ENCODE peak calls at places on chromosomes 5 and 9, in six cellular contexts. B, J, G, X, H and D are unnamed samples. For H3K4me1, the result is how much of the 10 kb centered on the place peaks cover.

GRCh38 chr5:110478899-110479298 is 247.6 kb downstream of the TMEM232 start:
- DNase-seq in B (no peak), J (no peak), G (peak), X (no peak), H (no peak), D (no peak)

GRCh38 chr9:109779711-109780452 is at the start of gene PALM2AKAP2:
- DNase-seq in B (peak), J (no peak), G (peak), X (no peak), H (no peak), D (peak)

GRCh38 chr5:141875795-141876627 is 2.2 kb downstream of the PCDH1 start:
- DNase-seq in B (peak), J (no peak), G (no peak), X (no peak), H (peak), D (peak)

GRCh38 chr5:88722546-88722945 is 160.4 kb downstream of the MEF2C start:
- DNase-seq in B (no peak), J (no peak), G (no peak), X (no peak), H (no peak), D (no peak)

GRCh38 chr5:37549411-37549810 is 170.3 kb downstream of the WDR70 start:
- DNase-seq in B (no peak), J (no peak), G (no peak), X (no peak), H (no peak), D (no peak)

GRCh38 chr9:136438548-136438908 is 1.1 kb downstream of the INPP5E start:
- DNase-seq in B (no peak), J (no peak), G (peak), X (no peak), H (no peak), D (peak)

GRCh38 chr5:73322453-73323076 is 126.0 kb downstream of the FOXD1 start:
- DNase-seq in B (no peak), J (no peak), G (no peak), X (no peak), H (no peak), D (no peak)

GRCh38 chr9:137672907-137673791 is 54.3 kb downstream of the EHMT1 start:
- DNase-seq in B (no peak), J (peak), G (peak), X (peak), H (peak), D (peak)

GRCh38 chr5:34031117-34031516 is 11.9 kb downstream of the C1QTNF3 start:
- DNase-seq in B (no peak), J (no peak), G (no peak), X (no peak), H (no peak), D (no peak)

GRCh38 chr5:98397081-98397480 is 376.4 kb upstream of the RGMB start:
- DNase-seq in B (no peak), J (no peak), G (peak), X (no peak), H (no peak), D (no peak)

GRCh38 chr9:128214571-128215490 is 11.7 kb downstream of the DNM1 start:
- DNase-seq in B (no peak), J (no peak), G (no peak), X (no peak), H (no peak), D (no peak)

GRCh38 chr9:136997830-136998234 is 1.5 kb upstream of the CLIC3 start:
- DNase-seq in B (no peak), J (no peak), G (no peak), X (no peak), H (no peak), D (no peak)

GRCh38 chr5:133147815-133148634 is 96.2 kb downstream of the HSPA4 start:
- DNase-seq in B (no peak), J (no peak), G (no peak), X (no peak), H (no peak), D (no peak)

GRCh38 chr5:9932770-9933169 is 302.6 kb upstream of the TAS2R1 start:
- DNase-seq in B (no peak), J (no peak), G (peak), X (no peak), H (no peak), D (no peak)

GRCh38 chr9:91120200-91120599 is 241.5 kb downstream of the AUH start:
- DNase-seq in B (no peak), J (no peak), G (no peak), X (no peak), H (no peak), D (no peak)

GRCh38 chr5:11619339-11620028 is 284.8 kb downstream of the CTNND2 start:
- DNase-seq in B (no peak), J (peak), G (no peak), X (no peak), H (no peak), D (no peak)

GRCh38 chr5:964821-965220 is 43.8 kb upstream of the NKD2 start:
- DNase-seq in B (no peak), J (no peak), G (no peak), X (no peak), H (no peak), D (no peak)

GRCh38 chr9:77838986-77839385 is 190.9 kb upstream of the GNA14 start:
- DNase-seq in B (no peak), J (no peak), G (no peak), X (no peak), H (no peak), D (no peak)

GRCh38 chr5:4036861-4037260 is 441.2 kb downstream of the IRX1 start:
- DNase-seq in B (no peak), J (no peak), G (no peak), X (no peak), H (no peak), D (no peak)

GRCh38 chr5:81639556-81639955 is 111.3 kb downstream of the SSBP2 start:
- DNase-seq in B (no peak), J (no peak), G (peak), X (no peak), H (no peak), D (no peak)

GRCh38 chr5:126912607-126913006 is 117.8 kb downstream of the MARCHF3 start:
- DNase-seq in B (no peak), J (no peak), G (peak), X (no peak), H (no peak), D (no peak)

GRCh38 chr9:92771309-92771708 is 6.7 kb upstream of the BICD2 start:
- DNase-seq in B (no peak), J (no peak), G (no peak), X (no peak), H (no peak), D (no peak)
- H3K4me1 ChIP-seq in B (under half), J (under half), G (under half), X (under half), H (under half), D (under half)

GRCh38 chr9:97633859-97634485 is 351 bp downstream of the NCBP1 start:
- DNase-seq in B (no peak), J (peak), G (peak), X (no peak), H (no peak), D (no peak)

GRCh38 chr9:97636903-97637302 is 3.3 kb downstream of the NCBP1 start:
- DNase-seq in B (no peak), J (no peak), G (no peak), X (no peak), H (no peak), D (no peak)

GRCh38 chr9:97635026-97635425 is 1.4 kb downstream of the NCBP1 start:
- DNase-seq in B (no peak), J (no peak), G (no peak), X (no peak), H (no peak), D (no peak)

GRCh38 chr9:97632406-97632991 is 669 bp downstream of the TSTD2 start:
- DNase-seq in B (peak), J (no peak), G (peak), X (no peak), H (peak), D (no peak)

GRCh38 chr9:97632992-97633858 is at the start of the genes NCBP1 and TSTD2:
- DNase-seq in B (peak), J (peak), G (peak), X (peak), H (peak), D (peak)
- TF ChIP-seq POLR2A in B (peak), J (peak), G (peak), X (peak), H (no peak), D (no peak)

DNA sequence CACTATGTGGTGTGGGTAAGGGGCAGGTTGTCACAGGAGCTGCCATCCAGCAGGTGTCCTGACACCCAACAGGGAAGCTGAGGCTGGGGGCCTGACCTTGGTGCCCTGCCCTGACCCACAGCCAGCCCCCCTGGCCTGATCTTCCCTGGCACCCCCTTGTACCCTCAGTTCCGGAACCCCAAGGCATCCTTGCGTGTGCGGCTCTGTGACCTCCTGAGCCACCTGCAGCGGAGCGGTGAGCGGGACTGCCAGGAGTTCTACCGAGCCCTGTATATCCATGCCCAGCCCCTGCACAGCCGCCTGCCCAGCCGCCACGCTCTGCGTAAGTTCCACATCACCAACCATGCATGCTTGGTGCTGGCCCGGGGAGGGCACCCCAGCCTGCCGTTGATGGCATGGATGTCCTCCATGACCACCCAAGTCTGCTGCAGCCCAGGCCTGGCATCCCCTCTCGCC is 14.4 kb downstream of the CARD19 start:
- DNase-seq in B (peak), J (no peak), G (no peak), X (peak), H (peak), D (no peak)
- H3K4me1 ChIP-seq in B (under half), J (half or more), G (under half), X (under half), H (under half), D (under half)

DNA sequence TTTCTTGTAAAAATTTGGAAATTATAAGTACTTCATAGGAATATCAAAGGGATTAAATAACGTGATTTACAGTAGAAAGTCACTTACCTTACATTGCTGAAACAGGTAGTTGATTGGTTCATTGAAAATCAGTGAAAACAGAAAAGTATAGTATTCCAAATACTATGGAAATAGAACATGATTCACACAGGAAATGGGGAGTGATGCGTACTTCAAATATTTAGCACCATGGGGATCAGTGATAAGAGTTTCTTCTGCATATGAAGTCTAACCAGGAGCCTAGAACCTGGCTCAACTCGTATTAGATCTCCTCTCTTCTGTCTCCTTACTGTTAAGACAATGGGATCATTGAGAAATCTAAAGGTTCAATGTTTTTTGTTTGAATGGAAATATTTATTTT is 133.3 kb downstream of the FAM174A start:
- DNase-seq in B (no peak), J (no peak), G (peak), X (no peak), H (no peak), D (no peak)
- TF ChIP-seq POLR2A in B (no peak), J (no peak), G (no peak), X (no peak), H (no peak), D (no peak)

DNA sequence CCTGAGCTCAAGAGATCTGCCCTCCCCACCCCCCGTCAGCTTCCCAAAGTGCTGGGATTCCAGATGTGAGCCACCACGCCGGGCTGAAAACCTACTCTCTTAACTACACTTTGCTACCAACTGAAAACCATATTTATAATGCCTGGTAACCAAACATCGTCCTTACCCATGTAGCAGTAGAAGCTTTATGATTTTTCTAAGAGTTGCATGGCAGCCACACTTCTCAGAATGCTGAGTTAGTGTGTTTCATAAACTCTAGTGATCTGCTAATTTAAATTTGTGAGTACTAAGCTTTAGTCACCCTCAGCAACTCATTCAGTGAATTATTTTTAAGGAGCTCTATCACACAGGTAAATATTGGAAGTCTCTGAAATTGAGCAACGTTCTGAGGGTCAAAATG is 478.4 kb downstream of the KDM4C start:
- DNase-seq in B (no peak), J (no peak), G (no peak), X (no peak), H (no peak), D (no peak)
- H3K4me1 ChIP-seq in B (under half), J (under half), G (under half), X (under half), H (under half), D (under half)

DNA sequence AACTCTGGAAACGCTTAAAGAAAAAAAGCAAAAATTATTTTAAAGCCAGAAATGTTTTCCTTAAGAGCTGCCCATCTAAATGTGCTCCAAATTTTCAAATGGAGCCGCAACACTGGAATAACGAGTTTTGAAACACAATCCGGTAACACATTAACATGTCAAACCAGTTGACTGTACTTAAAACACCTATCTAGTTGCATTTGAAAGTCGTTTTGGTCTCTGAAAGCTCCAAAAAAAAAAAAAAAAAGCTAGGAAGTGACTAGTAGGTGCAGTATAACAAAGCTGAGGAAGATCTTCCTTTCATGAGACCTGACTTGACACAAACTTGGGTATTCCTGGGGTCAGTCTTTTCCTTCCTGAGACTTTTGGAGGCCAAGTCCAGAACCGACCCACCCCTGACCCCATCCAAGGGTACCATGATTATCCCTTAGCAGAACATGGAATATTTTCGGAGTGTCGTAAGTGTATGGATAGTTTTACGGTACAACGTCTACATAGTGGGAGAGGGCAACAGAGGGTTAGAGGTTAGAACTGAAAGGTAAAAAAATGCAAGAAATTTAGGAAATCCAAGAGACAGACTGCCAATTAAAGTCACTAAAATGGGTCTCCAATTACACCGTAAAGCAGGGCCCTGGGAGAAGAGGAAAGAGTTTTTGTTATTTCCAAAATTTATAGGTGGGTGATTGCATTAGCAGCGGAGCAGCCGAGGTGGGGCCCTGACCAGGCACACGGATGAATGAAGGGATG is 812 bp downstream of the CETN3 start:
- DNase-seq in B (no peak), J (peak), G (no peak), X (no peak), H (no peak), D (no peak)
- TF ChIP-seq POLR2A in B (no peak), J (no peak), G (peak), X (no peak), H (no peak), D (no peak)

GRCh38 chr9:27679338-27679737 is 106.1 kb upstream of the C9orf72 start:
- DNase-seq in B (no peak), J (no peak), G (no peak), X (no peak), H (no peak), D (no peak)
- H3K4me1 ChIP-seq in B (under half), J (under half), G (under half), X (under half), H (under half), D (under half)

DNA sequence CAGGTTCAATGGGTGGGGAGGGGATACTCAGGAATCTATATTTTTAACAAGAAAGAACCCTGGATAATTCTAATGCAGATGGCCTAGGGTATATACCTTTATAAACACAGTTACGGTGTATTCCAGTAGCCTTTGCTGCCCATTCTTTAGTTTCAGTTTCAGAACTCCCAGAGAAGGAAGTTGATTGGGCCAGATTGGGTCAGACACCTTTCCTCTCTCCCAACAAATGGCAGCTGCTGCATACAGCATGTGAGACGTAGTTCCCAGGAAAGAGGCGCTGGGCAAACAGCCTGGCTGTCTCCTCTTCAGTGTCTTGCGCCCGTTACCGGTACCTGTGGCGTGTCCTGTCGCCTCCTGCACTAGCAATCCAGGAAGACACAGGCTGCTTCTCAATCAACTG is 20.4 kb downstream of the ACO1 start:
- DNase-seq in B (no peak), J (no peak), G (no peak), X (no peak), H (no peak), D (no peak)
- TF ChIP-seq POLR2A in B (no peak), J (no peak), G (no peak), X (no peak), H (no peak), D (no peak)